ENCODE peak calls at places on chromosomes 3 and 15, in six cellular contexts. One of them, this sample, is unnamed.

GRCh38 chr15:46708226-46708625 is 1009.1 kb upstream of the SEMA6D start:
- DNase-seq in cardiac muscle cell: no peak
- DNase-seq in stomach: no peak
- DNase-seq in left ventricle myocardium inferior: no peak
- DNase-seq in heart left ventricle: no peak
- DNase-seq in mesendoderm: no peak
- DNase-seq in this sample: no peak

GRCh38 chr3:177553586-177553985 is 356.3 kb upstream of the TBL1XR1 start:
- DNase-seq in left ventricle myocardium inferior: no peak
- DNase-seq in cardiac muscle cell: no peak
- DNase-seq in heart left ventricle: no peak
- DNase-seq in mesendoderm: no peak
- DNase-seq in stomach: no peak
- DNase-seq in this sample: no peak

GRCh38 chr15:77836116-77836798 is 203.5 kb upstream of the LINGO1 start:
- DNase-seq in heart left ventricle: no peak
- DNase-seq in stomach: no peak
- DNase-seq in left ventricle myocardium inferior: no peak
- DNase-seq in mesendoderm: peak; percentile 74
- DNase-seq in cardiac muscle cell: peak; percentile 43
- DNase-seq in this sample: peak; percentile 80

GRCh38 chr3:100316656-100317069 is 17.9 kb upstream of the NIT2 start:
- DNase-seq in mesendoderm: peak; percentile 57
- DNase-seq in left ventricle myocardium inferior: no peak
- DNase-seq in heart left ventricle: peak; percentile 17
- DNase-seq in stomach: no peak
- DNase-seq in cardiac muscle cell: peak; percentile 80
- DNase-seq in this sample: peak; percentile 57

GRCh38 chr15:90002428-90002844 is 1.3 kb downstream of the ZNF710 start:
- DNase-seq in cardiac muscle cell: peak; percentile 49
- DNase-seq in heart left ventricle: peak; percentile 46
- DNase-seq in left ventricle myocardium inferior: peak; percentile 44
- DNase-seq in mesendoderm: peak; percentile 60
- DNase-seq in stomach: no peak
- DNase-seq in this sample: peak; percentile 77

GRCh38 chr3:107641572-107642307 is 119.0 kb downstream of the BBX start:
- DNase-seq in heart left ventricle: no peak
- DNase-seq in cardiac muscle cell: peak; percentile 76
- DNase-seq in left ventricle myocardium inferior: no peak
- DNase-seq in mesendoderm: no peak
- DNase-seq in stomach: no peak
- DNase-seq in this sample: no peak

GRCh38 chr3:117537949-117538348 is 828.4 kb downstream of the TUSC7 start:
- DNase-seq in cardiac muscle cell: no peak
- DNase-seq in stomach: no peak
- DNase-seq in mesendoderm: no peak
- DNase-seq in heart left ventricle: no peak
- DNase-seq in left ventricle myocardium inferior: no peak
- DNase-seq in this sample: no peak

GRCh38 chr15:94162946-94163345 is 68.4 kb upstream of the MCTP2 start:
- DNase-seq in heart left ventricle: no peak
- DNase-seq in mesendoderm: no peak
- DNase-seq in cardiac muscle cell: no peak
- DNase-seq in left ventricle myocardium inferior: no peak
- DNase-seq in stomach: no peak
- DNase-seq in this sample: no peak

GRCh38 chr3:100972867-100973266 is 20.4 kb downstream of the ABI3BP start:
- DNase-seq in heart left ventricle: no peak
- DNase-seq in left ventricle myocardium inferior: no peak
- DNase-seq in mesendoderm: no peak
- DNase-seq in stomach: no peak
- DNase-seq in cardiac muscle cell: no peak
- DNase-seq in this sample: no peak

GRCh38 chr3:134352031-134352671 is 22.1 kb downstream of the AMOTL2 start:
- DNase-seq in left ventricle myocardium inferior: no peak
- DNase-seq in mesendoderm: peak; percentile 79
- DNase-seq in cardiac muscle cell: peak; percentile 61
- DNase-seq in stomach: no peak
- DNase-seq in heart left ventricle: no peak
- DNase-seq in this sample: no peak

GRCh38 chr3:176987901-176988300 is 209.4 kb downstream of the TBL1XR1 start:
- DNase-seq in heart left ventricle: no peak
- DNase-seq in cardiac muscle cell: peak; percentile 90
- DNase-seq in stomach: no peak
- DNase-seq in mesendoderm: no peak
- DNase-seq in left ventricle myocardium inferior: no peak
- DNase-seq in this sample: no peak

GRCh38 chr3:64311424-64311920 is 86.2 kb upstream of the PRICKLE2 start:
- DNase-seq in mesendoderm: no peak
- DNase-seq in stomach: no peak
- DNase-seq in left ventricle myocardium inferior: no peak
- DNase-seq in cardiac muscle cell: no peak
- DNase-seq in heart left ventricle: no peak
- DNase-seq in this sample: no peak

GRCh38 chr15:58748040-58748786 is 1.3 kb downstream of the ADAM10 start:
- DNase-seq in stomach: no peak
- DNase-seq in heart left ventricle: no peak
- DNase-seq in mesendoderm: no peak
- DNase-seq in left ventricle myocardium inferior: no peak
- DNase-seq in cardiac muscle cell: no peak
- DNase-seq in this sample: no peak

GRCh38 chr3:159770998-159771397 is 217.6 kb upstream of the IL12A start:
- DNase-seq in heart left ventricle: no peak
- DNase-seq in stomach: no peak
- DNase-seq in left ventricle myocardium inferior: no peak
- DNase-seq in mesendoderm: no peak
- DNase-seq in cardiac muscle cell: no peak
- DNase-seq in this sample: no peak

GRCh38 chr15:51255533-51255932 is 82.9 kb downstream of the CYP19A1 start:
- DNase-seq in heart left ventricle: no peak
- DNase-seq in stomach: no peak
- DNase-seq in cardiac muscle cell: no peak
- DNase-seq in mesendoderm: no peak
- DNase-seq in left ventricle myocardium inferior: no peak
- DNase-seq in this sample: no peak

GRCh38 chr15:51307811-51308210 is 30.6 kb downstream of the CYP19A1 start:
- DNase-seq in mesendoderm: no peak
- DNase-seq in left ventricle myocardium inferior: no peak
- DNase-seq in stomach: no peak
- DNase-seq in heart left ventricle: no peak
- DNase-seq in cardiac muscle cell: peak; percentile 35
- DNase-seq in this sample: no peak

GRCh38 chr3:196227629-196228493 is 11.5 kb downstream of the SLC51A start:
- DNase-seq in stomach: no peak
- DNase-seq in heart left ventricle: no peak
- DNase-seq in left ventricle myocardium inferior: no peak
- DNase-seq in cardiac muscle cell: peak; percentile 61
- DNase-seq in mesendoderm: peak; percentile 18
- DNase-seq in this sample: peak; percentile 57

GRCh38 chr15:88839146-88839545 is 35.9 kb downstream of the ACAN start:
- DNase-seq in heart left ventricle: no peak
- DNase-seq in left ventricle myocardium inferior: no peak
- DNase-seq in cardiac muscle cell: no peak
- DNase-seq in mesendoderm: no peak
- DNase-seq in stomach: no peak
- DNase-seq in this sample: no peak

GRCh38 chr3:13318626-13319470 is 101.3 kb downstream of the NUP210 start:
- DNase-seq in mesendoderm: no peak
- DNase-seq in heart left ventricle: no peak
- DNase-seq in stomach: no peak
- DNase-seq in left ventricle myocardium inferior: no peak
- DNase-seq in cardiac muscle cell: no peak
- DNase-seq in this sample: no peak

GRCh38 chr3:10511809-10512494 is 6.6 kb upstream of the ATP2B2 start:
- DNase-seq in stomach: no peak
- DNase-seq in cardiac muscle cell: peak; percentile 47
- DNase-seq in left ventricle myocardium inferior: no peak
- DNase-seq in heart left ventricle: no peak
- DNase-seq in mesendoderm: peak; percentile 82
- DNase-seq in this sample: peak; percentile 67

GRCh38 chr15:48559270-48559669 is 86.2 kb downstream of the FBN1 start:
- DNase-seq in left ventricle myocardium inferior: peak; percentile 17
- DNase-seq in mesendoderm: peak; percentile 63
- DNase-seq in cardiac muscle cell: peak; percentile 86
- DNase-seq in heart left ventricle: no peak
- DNase-seq in stomach: no peak
- DNase-seq in this sample: peak; percentile 59

GRCh38 chr3:127787556-127787955 is 34.8 kb downstream of the MGLL start:
- DNase-seq in mesendoderm: no peak
- DNase-seq in stomach: no peak
- DNase-seq in heart left ventricle: no peak
- DNase-seq in left ventricle myocardium inferior: no peak
- DNase-seq in cardiac muscle cell: no peak
- DNase-seq in this sample: no peak

GRCh38 chr3:127785711-127786265 is 36.5 kb downstream of the MGLL start:
- DNase-seq in stomach: no peak
- DNase-seq in left ventricle myocardium inferior: no peak
- DNase-seq in heart left ventricle: no peak
- DNase-seq in mesendoderm: no peak
- DNase-seq in cardiac muscle cell: no peak
- DNase-seq in this sample: no peak

GRCh38 chr3:127784865-127785710 is 37.2 kb downstream of the MGLL start:
- DNase-seq in cardiac muscle cell: no peak
- DNase-seq in mesendoderm: no peak
- DNase-seq in stomach: peak; percentile 45
- DNase-seq in heart left ventricle: peak; percentile 41
- DNase-seq in left ventricle myocardium inferior: no peak
- DNase-seq in this sample: no peak

GRCh38 chr3:127787071-127787490 is 35.2 kb downstream of the MGLL start:
- DNase-seq in cardiac muscle cell: no peak
- DNase-seq in mesendoderm: no peak
- DNase-seq in left ventricle myocardium inferior: peak; percentile 49
- DNase-seq in stomach: no peak
- DNase-seq in heart left ventricle: peak; percentile 38
- DNase-seq in this sample: no peak

GRCh38 chr3:127786358-127787070 is 35.8 kb downstream of the MGLL start:
- DNase-seq in left ventricle myocardium inferior: peak; percentile 89
- DNase-seq in mesendoderm: no peak
- DNase-seq in cardiac muscle cell: peak; percentile 53
- DNase-seq in stomach: peak; percentile 53
- DNase-seq in heart left ventricle: peak; percentile 88
- DNase-seq in this sample: no peak
- H3K27ac ChIP-seq in left ventricle myocardium inferior: peak overlapping the region; percentile 64
- H3K27ac ChIP-seq in mesendoderm: no peak overlapping the region
- H3K27ac ChIP-seq in cardiac muscle cell: no peak overlapping the region
- H3K27ac ChIP-seq in stomach: peak overlapping the region; percentile 81
- H3K27ac ChIP-seq in heart left ventricle: no peak overlapping the region
- H3K27ac ChIP-seq in this sample: no peak overlapping the region

GRCh38 chr3:128215800-128216495 is 62.7 kb downstream of the EEFSEC start:
- DNase-seq in heart left ventricle: no peak
- DNase-seq in mesendoderm: no peak
- DNase-seq in cardiac muscle cell: no peak
- DNase-seq in left ventricle myocardium inferior: no peak
- DNase-seq in stomach: no peak
- DNase-seq in this sample: no peak

GRCh38 chr3:128215290-128215689 is 62.0 kb downstream of the EEFSEC start:
- DNase-seq in stomach: no peak
- DNase-seq in left ventricle myocardium inferior: no peak
- DNase-seq in heart left ventricle: no peak
- DNase-seq in mesendoderm: no peak
- DNase-seq in cardiac muscle cell: no peak
- DNase-seq in this sample: no peak

GRCh38 chr3:128218476-128218829 is 65.2 kb downstream of the EEFSEC start:
- DNase-seq in heart left ventricle: no peak
- DNase-seq in cardiac muscle cell: no peak
- DNase-seq in stomach: no peak
- DNase-seq in left ventricle myocardium inferior: no peak
- DNase-seq in mesendoderm: no peak
- DNase-seq in this sample: no peak

GRCh38 chr3:128217702-128218475 is 64.6 kb downstream of the EEFSEC start:
- DNase-seq in left ventricle myocardium inferior: no peak
- DNase-seq in heart left ventricle: no peak
- DNase-seq in mesendoderm: no peak
- DNase-seq in stomach: no peak
- DNase-seq in cardiac muscle cell: peak; percentile 83
- DNase-seq in this sample: no peak

DNA sequence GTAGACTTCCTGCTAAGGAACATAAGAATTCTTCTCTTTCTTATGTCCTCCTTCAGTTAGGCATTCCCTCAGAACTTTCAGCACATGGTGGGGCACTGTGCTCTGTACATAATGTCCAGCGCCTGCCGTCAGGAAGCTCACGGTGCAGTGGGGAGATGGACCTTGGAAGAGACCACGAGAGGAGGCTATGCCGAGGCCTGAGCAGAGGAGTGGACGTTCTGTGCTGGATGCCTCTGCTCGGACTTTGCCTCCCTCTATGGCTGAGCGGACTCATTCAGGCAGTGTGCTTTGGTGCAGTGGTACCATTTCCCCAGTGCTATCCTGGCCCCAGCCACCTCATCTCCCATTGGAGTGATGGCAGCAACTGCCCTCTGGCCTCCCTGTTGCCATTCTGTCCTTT is 65.6 kb downstream of the EEFSEC start:
- DNase-seq in cardiac muscle cell: no peak
- DNase-seq in mesendoderm: no peak
- DNase-seq in heart left ventricle: no peak
- DNase-seq in left ventricle myocardium inferior: no peak
- DNase-seq in stomach: no peak
- DNase-seq in this sample: no peak
- H3K27ac ChIP-seq in cardiac muscle cell: peak overlapping the region; percentile 85
- H3K27ac ChIP-seq in mesendoderm: no peak overlapping the region
- H3K27ac ChIP-seq in heart left ventricle: no peak overlapping the region
- H3K27ac ChIP-seq in left ventricle myocardium inferior: no peak overlapping the region
- H3K27ac ChIP-seq in stomach: no peak overlapping the region
- H3K27ac ChIP-seq in this sample: no peak overlapping the region

GRCh38 chr3:120604784-120605183 is 8.6 kb downstream of the NDUFB4 start:
- DNase-seq in cardiac muscle cell: no peak
- DNase-seq in heart left ventricle: no peak
- DNase-seq in mesendoderm: peak; percentile 68
- DNase-seq in left ventricle myocardium inferior: no peak
- DNase-seq in stomach: no peak
- DNase-seq in this sample: peak; percentile 59
- H3K27ac ChIP-seq in cardiac muscle cell: no peak overlapping the region
- H3K27ac ChIP-seq in heart left ventricle: no peak overlapping the region
- H3K27ac ChIP-seq in mesendoderm: no peak overlapping the region
- H3K27ac ChIP-seq in left ventricle myocardium inferior: no peak overlapping the region
- H3K27ac ChIP-seq in stomach: no peak overlapping the region
- H3K27ac ChIP-seq in this sample: no peak overlapping the region

GRCh38 chr3:174820885-174821284 is 38.2 kb upstream of the NAALADL2 start:
- DNase-seq in cardiac muscle cell: no peak
- DNase-seq in heart left ventricle: no peak
- DNase-seq in left ventricle myocardium inferior: no peak
- DNase-seq in stomach: no peak
- DNase-seq in mesendoderm: no peak
- DNase-seq in this sample: no peak

GRCh38 chr3:174826069-174826468 is 33.1 kb upstream of the NAALADL2 start:
- DNase-seq in heart left ventricle: no peak
- DNase-seq in cardiac muscle cell: no peak
- DNase-seq in mesendoderm: no peak
- DNase-seq in left ventricle myocardium inferior: no peak
- DNase-seq in stomach: no peak
- DNase-seq in this sample: no peak

GRCh38 chr3:174822320-174822719 is 36.8 kb upstream of the NAALADL2 start:
- DNase-seq in left ventricle myocardium inferior: no peak
- DNase-seq in cardiac muscle cell: peak; percentile 2
- DNase-seq in mesendoderm: no peak
- DNase-seq in heart left ventricle: no peak
- DNase-seq in stomach: no peak
- DNase-seq in this sample: no peak

GRCh38 chr3:174815750-174816149 is 43.4 kb upstream of the NAALADL2 start:
- DNase-seq in stomach: no peak
- DNase-seq in cardiac muscle cell: no peak
- DNase-seq in left ventricle myocardium inferior: no peak
- DNase-seq in mesendoderm: no peak
- DNase-seq in heart left ventricle: no peak
- DNase-seq in this sample: no peak

GRCh38 chr3:174821477-174821876 is 37.7 kb upstream of the NAALADL2 start:
- DNase-seq in heart left ventricle: no peak
- DNase-seq in left ventricle myocardium inferior: no peak
- DNase-seq in stomach: no peak
- DNase-seq in cardiac muscle cell: peak; percentile 29
- DNase-seq in mesendoderm: peak; percentile 2
- DNase-seq in this sample: no peak
- H3K27ac ChIP-seq in heart left ventricle: no peak overlapping the region
- H3K27ac ChIP-seq in left ventricle myocardium inferior: no peak overlapping the region
- H3K27ac ChIP-seq in stomach: no peak overlapping the region
- H3K27ac ChIP-seq in cardiac muscle cell: no peak overlapping the region
- H3K27ac ChIP-seq in mesendoderm: no peak overlapping the region
- H3K27ac ChIP-seq in this sample: no peak overlapping the region

This sample was measured in endodermal cell.